ENCODE peak calls at places on chromosomes 13 and 19, in eight cellular contexts. S, B, T, L, Q, Y, W and K are unnamed samples.

GRCh38 chr13:66329988-66330429 is 900.1 kb downstream of the PCDH9 start:
- DNase-seq in S (no peak), B (no peak), T (no peak), L (no peak), Q (peak; percentile 37), Y (peak; percentile 71), W (no peak), K (no peak)

GRCh38 chr13:49840266-49840665 is 47.8 kb upstream of the KPNA3 start:
- DNase-seq in S (no peak), B (no peak), T (no peak), L (no peak), Q (no peak), Y (no peak), W (no peak), K (peak; percentile 61)

GRCh38 chr13:112885782-112886268 is 83.2 kb upstream of the MCF2L start:
- DNase-seq in S (no peak), B (peak; percentile 81), T (no peak), L (peak; percentile 90), Q (peak; percentile 80), Y (peak; percentile 62), W (peak; percentile 3), K (peak; percentile 71)

GRCh38 chr19:47084879-47085439 is 28.6 kb downstream of the ZC3H4 start:
- DNase-seq in S (no peak), B (no peak), T (no peak), L (no peak), Q (no peak), Y (no peak), W (no peak), K (no peak)

GRCh38 chr19:39524495-39524894 is 8.2 kb downstream of the EID2B start:
- DNase-seq in S (no peak), B (no peak), T (no peak), L (no peak), Q (no peak), Y (no peak), W (no peak), K (peak; percentile 50)

GRCh38 chr13:104008571-104009435 is 942.6 kb upstream of the SLC10A2 start:
- DNase-seq in S (no peak), B (peak; percentile 25), T (no peak), L (no peak), Q (no peak), Y (no peak), W (no peak), K (no peak)

GRCh38 chr13:74465279-74465678 is 331.1 kb upstream of the KLF12 start:
- DNase-seq in S (no peak), B (peak; percentile 7), T (no peak), L (no peak), Q (no peak), Y (peak; percentile 16), W (no peak), K (no peak)

GRCh38 chr19:30428856-30429255 is 56.7 kb downstream of the ZNF536 start:
- DNase-seq in S (no peak), B (no peak), T (no peak), L (no peak), Q (no peak), Y (no peak), W (no peak), K (no peak)

GRCh38 chr19:47723573-47723923 is 10.3 kb downstream of the EHD2 start:
- DNase-seq in S (no peak), B (peak; percentile 86), T (no peak), L (no peak), Q (peak; percentile 90), Y (no peak), W (no peak), K (peak; percentile 63)

GRCh38 chr13:91401916-91402315 is 3.5 kb downstream of the GPC5 start:
- DNase-seq in S (no peak), B (no peak), T (no peak), L (no peak), Q (no peak), Y (no peak), W (no peak), K (no peak)

GRCh38 chr13:102571075-102571474 is 25.7 kb upstream of the TPP2 start:
- DNase-seq in S (no peak), B (no peak), T (no peak), L (no peak), Q (no peak), Y (no peak), W (no peak), K (peak; percentile 6)

GRCh38 chr19:54282706-54283105 is 1.8 kb upstream of the LILRB2 start:
- DNase-seq in S (no peak), B (no peak), T (no peak), L (no peak), Q (no peak), Y (no peak), W (no peak), K (no peak)

GRCh38 chr19:10773969-10774368 is 56.1 kb downstream of the DNM2 start:
- DNase-seq in S (no peak), B (no peak), T (no peak), L (no peak), Q (no peak), Y (no peak), W (no peak), K (no peak)

GRCh38 chr13:26993780-26994179 is 177.8 kb downstream of the USP12 start:
- DNase-seq in S (no peak), B (no peak), T (no peak), L (no peak), Q (no peak), Y (no peak), W (no peak), K (no peak)

GRCh38 chr19:8609210-8610040 is 1.1 kb downstream of the ADAMTS10 start:
- DNase-seq in S (peak; percentile 16), B (no peak), T (peak; percentile 51), L (peak; percentile 69), Q (peak; percentile 40), Y (no peak), W (no peak), K (peak; percentile 32)